ENCODE peak calls at places on chromosomes 16 and 17, in eight cellular contexts. One of them, this sample, is unnamed.
A peak's percentile ranks its signal among the peaks of the same experiment; 100 is the strongest.

GRCh38 chr17:45110676-45111611 is 21.4 kb downstream of the PLCD3 start:
- DNase-seq in iPS DF 6.9: no peak
- DNase-seq in A549: no peak
- DNase-seq in A673: no peak
- DNase-seq in CD4-positive, CD25-positive, alpha-beta regulatory T cell: no peak
- DNase-seq in CD8-positive, alpha-beta memory T cell: no peak
- DNase-seq in mesenchymal stem cell: no peak
- DNase-seq in heart left ventricle: peak; percentile 76
- DNase-seq in this sample: no peak

GRCh38 chr16:70749681-70750601 is 51.0 kb downstream of the VAC14 start:
- DNase-seq in A549: no peak
- DNase-seq in CD4-positive, CD25-positive, alpha-beta regulatory T cell: no peak
- DNase-seq in heart left ventricle: no peak
- DNase-seq in A673: peak; percentile 53
- DNase-seq in CD8-positive, alpha-beta memory T cell: no peak
- DNase-seq in iPS DF 6.9: no peak
- DNase-seq in mesenchymal stem cell: peak; percentile 68
- DNase-seq in this sample: no peak

GRCh38 chr17:65171753-65172152 is 34.6 kb downstream of the RGS9 start:
- DNase-seq in CD8-positive, alpha-beta memory T cell: no peak
- DNase-seq in heart left ventricle: no peak
- DNase-seq in iPS DF 6.9: no peak
- DNase-seq in mesenchymal stem cell: no peak
- DNase-seq in CD4-positive, CD25-positive, alpha-beta regulatory T cell: no peak
- DNase-seq in A549: no peak
- DNase-seq in A673: no peak
- DNase-seq in this sample: no peak

GRCh38 chr17:74241434-74241833 is 28.1 kb downstream of the TTYH2 start:
- DNase-seq in CD8-positive, alpha-beta memory T cell: no peak
- DNase-seq in mesenchymal stem cell: no peak
- DNase-seq in A673: no peak
- DNase-seq in iPS DF 6.9: no peak
- DNase-seq in A549: no peak
- DNase-seq in CD4-positive, CD25-positive, alpha-beta regulatory T cell: no peak
- DNase-seq in heart left ventricle: peak; percentile 65
- DNase-seq in this sample: no peak

GRCh38 chr17:74862108-74862901 is 2.6 kb upstream of the GRIN2C start:
- DNase-seq in heart left ventricle: peak; percentile 72
- DNase-seq in CD8-positive, alpha-beta memory T cell: peak; percentile 56
- DNase-seq in A549: peak; percentile 79
- DNase-seq in iPS DF 6.9: no peak
- DNase-seq in mesenchymal stem cell: peak; percentile 60
- DNase-seq in CD4-positive, CD25-positive, alpha-beta regulatory T cell: peak; percentile 49
- DNase-seq in A673: peak; percentile 73
- DNase-seq in this sample: peak; percentile 89

GRCh38 chr17:64016248-64016784 is 4.1 kb downstream of the ICAM2 start:
- DNase-seq in heart left ventricle: no peak
- DNase-seq in mesenchymal stem cell: no peak
- DNase-seq in CD4-positive, CD25-positive, alpha-beta regulatory T cell: no peak
- DNase-seq in CD8-positive, alpha-beta memory T cell: no peak
- DNase-seq in A673: no peak
- DNase-seq in iPS DF 6.9: no peak
- DNase-seq in A549: no peak
- DNase-seq in this sample: no peak

GRCh38 chr17:58577696-58578095 is 63.3 kb upstream of the MTMR4 start:
- DNase-seq in CD4-positive, CD25-positive, alpha-beta regulatory T cell: peak; percentile 30
- DNase-seq in A673: peak; percentile 75
- DNase-seq in CD8-positive, alpha-beta memory T cell: peak; percentile 22
- DNase-seq in mesenchymal stem cell: peak; percentile 53
- DNase-seq in heart left ventricle: peak; percentile 56
- DNase-seq in iPS DF 6.9: no peak
- DNase-seq in A549: peak; percentile 53
- DNase-seq in this sample: peak; percentile 74

GRCh38 chr17:17853811-17854527 is 17.2 kb upstream of the SREBF1 start:
- DNase-seq in iPS DF 6.9: no peak
- DNase-seq in A549: no peak
- DNase-seq in heart left ventricle: no peak
- DNase-seq in CD8-positive, alpha-beta memory T cell: no peak
- DNase-seq in mesenchymal stem cell: no peak
- DNase-seq in A673: no peak
- DNase-seq in CD4-positive, CD25-positive, alpha-beta regulatory T cell: no peak
- DNase-seq in this sample: no peak

GRCh38 chr16:23836078-23836403 is 258 bp downstream of the PRKCB start:
- DNase-seq in A673: no peak
- DNase-seq in CD8-positive, alpha-beta memory T cell: no peak
- DNase-seq in CD4-positive, CD25-positive, alpha-beta regulatory T cell: no peak
- DNase-seq in A549: no peak
- DNase-seq in heart left ventricle: no peak
- DNase-seq in mesenchymal stem cell: no peak
- DNase-seq in iPS DF 6.9: no peak
- DNase-seq in this sample: no peak

GRCh38 chr17:58084317-58084981 is 1.2 kb downstream of the DYNLL2 start:
- DNase-seq in CD4-positive, CD25-positive, alpha-beta regulatory T cell: peak; percentile 61
- DNase-seq in mesenchymal stem cell: peak; percentile 27
- DNase-seq in A549: peak; percentile 65
- DNase-seq in CD8-positive, alpha-beta memory T cell: peak; percentile 39
- DNase-seq in A673: peak; percentile 38
- DNase-seq in iPS DF 6.9: no peak
- DNase-seq in heart left ventricle: peak; percentile 51
- DNase-seq in this sample: peak; percentile 77

GRCh38 chr16:75246504-75247205 is 4.8 kb downstream of the BCAR1 start:
- DNase-seq in heart left ventricle: no peak
- DNase-seq in mesenchymal stem cell: peak; percentile 93
- DNase-seq in A549: no peak
- DNase-seq in iPS DF 6.9: no peak
- DNase-seq in CD8-positive, alpha-beta memory T cell: no peak
- DNase-seq in CD4-positive, CD25-positive, alpha-beta regulatory T cell: no peak
- DNase-seq in A673: no peak
- DNase-seq in this sample: no peak

GRCh38 chr17:40177275-40177874 is at the start of gene RAPGEFL1:
- DNase-seq in heart left ventricle: peak; percentile 72
- DNase-seq in mesenchymal stem cell: peak; percentile 74
- DNase-seq in CD4-positive, CD25-positive, alpha-beta regulatory T cell: peak; percentile 72
- DNase-seq in CD8-positive, alpha-beta memory T cell: peak; percentile 68
- DNase-seq in A549: no peak
- DNase-seq in A673: peak; percentile 72
- DNase-seq in iPS DF 6.9: no peak
- DNase-seq in this sample: peak; percentile 93

GRCh38 chr16:89073346-89074221 is 20.1 kb upstream of the ACSF3 start:
- DNase-seq in mesenchymal stem cell: no peak
- DNase-seq in A673: no peak
- DNase-seq in A549: no peak
- DNase-seq in CD4-positive, CD25-positive, alpha-beta regulatory T cell: no peak
- DNase-seq in CD8-positive, alpha-beta memory T cell: no peak
- DNase-seq in iPS DF 6.9: no peak
- DNase-seq in heart left ventricle: no peak
- DNase-seq in this sample: no peak

GRCh38 chr17:2396568-2397246 is 4.2 kb downstream of the MNT start:
- DNase-seq in A549: peak; percentile 86
- DNase-seq in mesenchymal stem cell: peak; percentile 100
- DNase-seq in CD8-positive, alpha-beta memory T cell: no peak
- DNase-seq in heart left ventricle: peak; percentile 97
- DNase-seq in iPS DF 6.9: peak; percentile 79
- DNase-seq in CD4-positive, CD25-positive, alpha-beta regulatory T cell: peak; percentile 35
- DNase-seq in A673: peak; percentile 95
- DNase-seq in this sample: peak; percentile 96
- H3K4me1 ChIP-seq in A549: peaks cover 52% of the 10 kb centered on the region
- H3K4me1 ChIP-seq in mesenchymal stem cell: peaks cover 56% of the 10 kb centered on the region
- H3K4me1 ChIP-seq in CD8-positive, alpha-beta memory T cell: peaks cover 50% of the 10 kb centered on the region
- H3K4me1 ChIP-seq in heart left ventricle: peaks cover 60% of the 10 kb centered on the region
- H3K4me1 ChIP-seq in iPS DF 6.9: peaks cover 21% of the 10 kb centered on the region
- H3K4me1 ChIP-seq in CD4-positive, CD25-positive, alpha-beta regulatory T cell: peaks cover 63% of the 10 kb centered on the region
- H3K4me1 ChIP-seq in A673: peaks cover 62% of the 10 kb centered on the region
- H3K4me1 ChIP-seq in this sample: peaks cover 65% of the 10 kb centered on the region

GRCh38 chr17:73069846-73070245 is 22.6 kb downstream of the SLC39A11 start:
- DNase-seq in CD8-positive, alpha-beta memory T cell: no peak
- DNase-seq in A673: no peak
- DNase-seq in heart left ventricle: no peak
- DNase-seq in iPS DF 6.9: no peak
- DNase-seq in A549: no peak
- DNase-seq in mesenchymal stem cell: no peak
- DNase-seq in CD4-positive, CD25-positive, alpha-beta regulatory T cell: no peak
- DNase-seq in this sample: no peak

GRCh38 chr17:73074515-73074914 is 18.0 kb downstream of the SLC39A11 start:
- DNase-seq in A549: no peak
- DNase-seq in CD8-positive, alpha-beta memory T cell: no peak
- DNase-seq in heart left ventricle: no peak
- DNase-seq in mesenchymal stem cell: no peak
- DNase-seq in iPS DF 6.9: no peak
- DNase-seq in A673: peak; percentile 24
- DNase-seq in CD4-positive, CD25-positive, alpha-beta regulatory T cell: no peak
- DNase-seq in this sample: no peak

GRCh38 chr17:73071387-73071999 is 21.0 kb downstream of the SLC39A11 start:
- DNase-seq in A549: no peak
- DNase-seq in CD4-positive, CD25-positive, alpha-beta regulatory T cell: no peak
- DNase-seq in heart left ventricle: no peak
- DNase-seq in A673: no peak
- DNase-seq in mesenchymal stem cell: peak; percentile 68
- DNase-seq in iPS DF 6.9: no peak
- DNase-seq in CD8-positive, alpha-beta memory T cell: no peak
- DNase-seq in this sample: no peak

GRCh38 chr17:73069164-73069774 is 23.2 kb downstream of the SLC39A11 start:
- DNase-seq in A673: no peak
- DNase-seq in CD8-positive, alpha-beta memory T cell: no peak
- DNase-seq in CD4-positive, CD25-positive, alpha-beta regulatory T cell: no peak
- DNase-seq in iPS DF 6.9: no peak
- DNase-seq in heart left ventricle: no peak
- DNase-seq in mesenchymal stem cell: peak; percentile 12
- DNase-seq in A549: no peak
- DNase-seq in this sample: no peak

DNA sequence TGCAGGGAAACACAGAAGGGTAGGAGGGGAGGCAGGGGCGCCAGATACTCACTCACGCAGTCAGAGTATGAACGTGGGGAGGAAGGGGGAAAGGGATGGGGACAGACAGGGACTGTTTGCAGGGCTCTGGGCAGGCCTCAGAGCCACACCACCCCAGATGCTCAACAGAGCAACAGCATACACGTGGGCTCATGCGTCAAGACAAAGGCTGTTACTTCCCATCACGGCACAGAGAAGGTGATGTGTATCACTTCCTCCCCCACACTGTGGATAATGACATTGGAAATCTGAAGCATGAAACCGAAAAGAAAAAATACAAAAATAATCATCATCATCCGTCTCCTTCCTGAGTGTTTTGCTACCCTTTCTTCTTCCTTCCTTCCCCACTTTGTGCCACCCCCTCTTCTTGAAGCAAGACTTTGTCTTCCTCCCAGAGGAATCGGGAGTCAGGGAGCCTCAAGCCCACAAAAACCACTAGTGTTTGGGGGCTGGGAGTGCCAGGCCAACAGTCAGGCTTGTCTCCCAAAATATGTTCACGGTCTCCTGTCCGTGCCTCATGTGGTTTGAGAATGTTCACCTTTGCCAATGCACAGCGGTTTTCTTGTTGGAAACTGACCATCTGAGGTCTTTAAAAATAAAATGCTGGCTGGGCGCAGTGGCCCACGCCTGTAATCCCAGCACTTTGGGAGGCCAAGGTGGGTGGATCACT is 20.1 kb downstream of the SLC39A11 start:
- DNase-seq in CD8-positive, alpha-beta memory T cell: no peak
- DNase-seq in A673: no peak
- DNase-seq in iPS DF 6.9: no peak
- DNase-seq in heart left ventricle: no peak
- DNase-seq in mesenchymal stem cell: no peak
- DNase-seq in A549: no peak
- DNase-seq in CD4-positive, CD25-positive, alpha-beta regulatory T cell: no peak
- DNase-seq in this sample: no peak
- H3K4me1 ChIP-seq in CD8-positive, alpha-beta memory T cell: no peaks in the 10 kb centered on the region
- H3K4me1 ChIP-seq in A673: no peaks in the 10 kb centered on the region
- H3K4me1 ChIP-seq in iPS DF 6.9: no peaks in the 10 kb centered on the region
- H3K4me1 ChIP-seq in heart left ventricle: peaks cover 9% of the 10 kb centered on the region
- H3K4me1 ChIP-seq in mesenchymal stem cell: peaks cover 4% of the 10 kb centered on the region
- H3K4me1 ChIP-seq in A549: no peaks in the 10 kb centered on the region
- H3K4me1 ChIP-seq in CD4-positive, CD25-positive, alpha-beta regulatory T cell: no peaks in the 10 kb centered on the region
- H3K4me1 ChIP-seq in this sample: no peaks in the 10 kb centered on the region

GRCh38 chr16:49834496-49835009 is 21.4 kb downstream of the ZNF423 start:
- DNase-seq in heart left ventricle: peak; percentile 88
- DNase-seq in A549: no peak
- DNase-seq in A673: peak; percentile 86
- DNase-seq in CD8-positive, alpha-beta memory T cell: no peak
- DNase-seq in CD4-positive, CD25-positive, alpha-beta regulatory T cell: no peak
- DNase-seq in iPS DF 6.9: no peak
- DNase-seq in mesenchymal stem cell: peak; percentile 18
- DNase-seq in this sample: no peak

GRCh38 chr16:49833055-49833454 is 22.9 kb downstream of the ZNF423 start:
- DNase-seq in CD8-positive, alpha-beta memory T cell: no peak
- DNase-seq in iPS DF 6.9: no peak
- DNase-seq in A673: no peak
- DNase-seq in A549: no peak
- DNase-seq in heart left ventricle: peak; percentile 81
- DNase-seq in mesenchymal stem cell: no peak
- DNase-seq in CD4-positive, CD25-positive, alpha-beta regulatory T cell: no peak
- DNase-seq in this sample: no peak

GRCh38 chr16:49832177-49832576 is 23.7 kb downstream of the ZNF423 start:
- DNase-seq in mesenchymal stem cell: no peak
- DNase-seq in CD8-positive, alpha-beta memory T cell: no peak
- DNase-seq in A673: no peak
- DNase-seq in heart left ventricle: peak; percentile 60
- DNase-seq in A549: no peak
- DNase-seq in iPS DF 6.9: no peak
- DNase-seq in CD4-positive, CD25-positive, alpha-beta regulatory T cell: no peak
- DNase-seq in this sample: no peak

GRCh38 chr16:49835116-49835880 is 20.6 kb downstream of the ZNF423 start:
- DNase-seq in CD8-positive, alpha-beta memory T cell: no peak
- DNase-seq in CD4-positive, CD25-positive, alpha-beta regulatory T cell: no peak
- DNase-seq in mesenchymal stem cell: no peak
- DNase-seq in heart left ventricle: no peak
- DNase-seq in A549: no peak
- DNase-seq in A673: no peak
- DNase-seq in iPS DF 6.9: no peak
- DNase-seq in this sample: no peak

GRCh38 chr16:49833796-49834195 is 22.1 kb downstream of the ZNF423 start:
- DNase-seq in CD4-positive, CD25-positive, alpha-beta regulatory T cell: no peak
- DNase-seq in mesenchymal stem cell: no peak
- DNase-seq in iPS DF 6.9: no peak
- DNase-seq in A673: no peak
- DNase-seq in heart left ventricle: no peak
- DNase-seq in A549: no peak
- DNase-seq in CD8-positive, alpha-beta memory T cell: no peak
- DNase-seq in this sample: no peak
- H3K4me1 ChIP-seq in CD4-positive, CD25-positive, alpha-beta regulatory T cell: no peaks in the 10 kb centered on the region
- H3K4me1 ChIP-seq in mesenchymal stem cell: peaks cover 32% of the 10 kb centered on the region
- H3K4me1 ChIP-seq in iPS DF 6.9: peaks cover 25% of the 10 kb centered on the region
- H3K4me1 ChIP-seq in A673: peaks cover 38% of the 10 kb centered on the region
- H3K4me1 ChIP-seq in heart left ventricle: peaks cover 64% of the 10 kb centered on the region
- H3K4me1 ChIP-seq in A549: no peaks in the 10 kb centered on the region
- H3K4me1 ChIP-seq in CD8-positive, alpha-beta memory T cell: no peaks in the 10 kb centered on the region
- H3K4me1 ChIP-seq in this sample: peaks cover 59% of the 10 kb centered on the region

GRCh38 chr17:3835410-3836229 is 10.4 kb downstream of the NCBP3 start:
- DNase-seq in CD8-positive, alpha-beta memory T cell: no peak
- DNase-seq in iPS DF 6.9: no peak
- DNase-seq in A673: no peak
- DNase-seq in mesenchymal stem cell: no peak
- DNase-seq in heart left ventricle: peak; percentile 62
- DNase-seq in A549: no peak
- DNase-seq in CD4-positive, CD25-positive, alpha-beta regulatory T cell: no peak
- DNase-seq in this sample: no peak
- H3K4me1 ChIP-seq in CD8-positive, alpha-beta memory T cell: no peaks in the 10 kb centered on the region
- H3K4me1 ChIP-seq in iPS DF 6.9: no peaks in the 10 kb centered on the region
- H3K4me1 ChIP-seq in A673: no peaks in the 10 kb centered on the region
- H3K4me1 ChIP-seq in mesenchymal stem cell: no peaks in the 10 kb centered on the region
- H3K4me1 ChIP-seq in heart left ventricle: peaks cover 13% of the 10 kb centered on the region
- H3K4me1 ChIP-seq in A549: no peaks in the 10 kb centered on the region
- H3K4me1 ChIP-seq in CD4-positive, CD25-positive, alpha-beta regulatory T cell: no peaks in the 10 kb centered on the region
- H3K4me1 ChIP-seq in this sample: no peaks in the 10 kb centered on the region